ENCODE peak calls at places on chromosomes 5 and 9, in seven cellular contexts. W is CD4-positive, alpha-beta memory T cell; U is endothelial cell of umbilical vein; L is esophagus squamous epithelium; R is K562; X is upper lobe of left lung; S is CD8-positive, alpha-beta T cell. G is an unnamed sample.

GRCh38 chr5:177314376-177315342 is 3.0 kb upstream of the MXD3 start:
- DNase-seq in X (no peak), R (no peak), L (no peak), U (no peak), W (no peak), S (no peak), G (peak; percentile 50)

GRCh38 chr9:131827821-131828369 is 88.0 kb upstream of the RAPGEF1 start:
- DNase-seq in S (no peak), L (no peak), U (no peak), W (no peak), R (no peak), X (no peak), G (no peak)

GRCh38 chr9:71895122-71895521 is 15.9 kb downstream of the ABHD17B start:
- DNase-seq in S (no peak), L (no peak), R (no peak), W (no peak), X (no peak), U (no peak), G (no peak)

GRCh38 chr5:56640763-56641406 is 174.5 kb upstream of the MAP3K1 start:
- DNase-seq in L (no peak), W (no peak), U (no peak), X (peak; percentile 54), S (no peak), R (no peak), G (no peak)

GRCh38 chr9:35000535-35001284 is 11.2 kb downstream of the DNAJB5 start:
- DNase-seq in W (no peak), X (no peak), S (no peak), U (no peak), L (no peak), R (peak; percentile 29), G (no peak)

GRCh38 chr9:35114921-35115341 is 731 bp downstream of the ATOSB start:
- DNase-seq in X (peak; percentile 83), U (peak; percentile 47), W (peak; percentile 34), L (no peak), S (no peak), R (no peak), G (peak; percentile 54)

GRCh38 chr9:119986205-119986604 is 593.8 kb downstream of the CDK5RAP2 start:
- DNase-seq in X (no peak), S (no peak), L (no peak), R (no peak), U (no peak), W (no peak), G (no peak)

GRCh38 chr5:111656580-111656979 is 100.4 kb downstream of the NREP start:
- DNase-seq in L (no peak), R (no peak), U (no peak), W (no peak), S (no peak), X (no peak), G (no peak)

GRCh38 chr5:62431735-62432617 is 19.4 kb downstream of the IPO11 start:
- DNase-seq in U (no peak), X (peak; percentile 46), W (no peak), S (no peak), R (no peak), L (no peak), G (peak; percentile 50)

GRCh38 chr5:67246108-67246507 is 49.5 kb upstream of the CD180 start:
- DNase-seq in R (peak; percentile 25), X (no peak), S (peak; percentile 39), W (peak; percentile 60), U (peak; percentile 77), L (no peak), G (peak; percentile 32)

GRCh38 chr5:84603557-84604185 is 219.0 kb upstream of the EDIL3 start:
- DNase-seq in S (no peak), R (no peak), L (no peak), X (no peak), U (no peak), W (no peak), G (no peak)

GRCh38 chr9:77910216-77910615 is 121.4 kb downstream of the GNAQ start:
- DNase-seq in L (no peak), U (peak; percentile 88), X (no peak), W (no peak), S (no peak), R (no peak), G (no peak)

GRCh38 chr9:107258919-107259318 is 24.2 kb upstream of the RAD23B start:
- DNase-seq in X (no peak), R (no peak), W (no peak), U (no peak), L (no peak), S (no peak), G (no peak)

GRCh38 chr5:128681096-128681495 is 143.1 kb upstream of the FBN2 start:
- DNase-seq in W (no peak), R (no peak), X (no peak), S (no peak), U (no peak), L (no peak), G (no peak)

GRCh38 chr9:76394023-76394895 is at the start of gene RFK:
- DNase-seq in L (peak; percentile 59), W (peak; percentile 91), S (peak; percentile 95), R (peak; percentile 86), X (peak; percentile 89), U (peak; percentile 95), G (peak; percentile 94)

GRCh38 chr9:2406252-2406651 is 215.3 kb upstream of the VLDLR start:
- DNase-seq in X (no peak), L (no peak), U (no peak), S (no peak), R (no peak), W (no peak), G (no peak)

GRCh38 chr5:152649609-152650008 is 244.5 kb upstream of the NMUR2 start:
- DNase-seq in S (no peak), R (no peak), L (no peak), X (no peak), W (no peak), U (no peak), G (no peak)

GRCh38 chr5:105680858-105681257 is 1989.9 kb downstream of the EFNA5 start:
- DNase-seq in U (no peak), R (no peak), W (no peak), L (no peak), S (no peak), X (no peak), G (no peak)

GRCh38 chr5:157491471-157491870 is 31.5 kb downstream of the NIPAL4 start:
- DNase-seq in L (no peak), S (no peak), W (no peak), R (no peak), U (no peak), X (no peak), G (no peak)

GRCh38 chr5:150613991-150614650 is 26.3 kb upstream of the SYNPO start:
- DNase-seq in U (no peak), R (peak; percentile 31), X (no peak), S (no peak), L (no peak), W (no peak), G (peak; percentile 72)

GRCh38 chr9:113484258-113484730 is 20.8 kb downstream of the RGS3 start:
- DNase-seq in R (no peak), L (no peak), W (no peak), U (peak; percentile 99), S (no peak), X (no peak), G (peak; percentile 96)

GRCh38 chr5:79109527-79110492 is 1.8 kb upstream of the BHMT start:
- DNase-seq in R (peak; percentile 52), U (no peak), L (no peak), S (peak; percentile 31), W (peak; percentile 23), X (no peak), G (peak; percentile 34)

GRCh38 chr9:94156549-94157407 is 72.5 kb downstream of the PTPDC1 start:
- DNase-seq in L (no peak), S (no peak), W (no peak), R (peak; percentile 25), U (peak; percentile 83), X (peak; percentile 86), G (peak; percentile 83)

GRCh38 chr5:18792145-18792544 is 1157.9 kb downstream of the TAF11L14 start:
- DNase-seq in L (no peak), W (no peak), U (peak; percentile 1), R (no peak), S (no peak), X (no peak), G (no peak)

GRCh38 chr5:152374711-152375275 is 30.3 kb downstream of the NMUR2 start:
- DNase-seq in U (no peak), S (no peak), R (no peak), W (no peak), X (no peak), L (no peak), G (no peak)

DNA sequence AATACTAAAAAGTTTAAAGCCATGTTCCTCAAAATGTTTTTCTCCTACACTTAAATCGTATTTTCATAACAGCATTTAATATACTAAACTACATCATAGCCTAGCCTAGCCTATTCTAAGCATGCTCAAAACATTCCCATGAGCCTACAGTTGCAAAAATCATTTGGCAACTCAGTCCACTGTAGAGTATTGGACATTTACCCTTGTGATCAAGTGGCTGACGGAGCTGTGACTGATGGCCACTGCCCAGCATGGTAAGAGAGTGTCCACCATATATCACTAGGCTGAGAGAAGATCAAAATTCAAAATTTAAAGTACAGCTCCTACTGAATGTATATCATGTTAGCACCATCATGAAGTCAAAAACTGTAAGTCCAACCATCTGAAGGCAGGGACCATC is 30.9 kb downstream of the SEMA5A start:
- DNase-seq in U (no peak), X (no peak), S (no peak), W (no peak), L (no peak), R (no peak), G (no peak)
- H3K4me3 ChIP-seq in U (no peak overlapping the region), X (no peak overlapping the region), S (no peak overlapping the region), W (no peak overlapping the region), L (no peak overlapping the region), R (no peak overlapping the region), G (no peak overlapping the region)

DNA sequence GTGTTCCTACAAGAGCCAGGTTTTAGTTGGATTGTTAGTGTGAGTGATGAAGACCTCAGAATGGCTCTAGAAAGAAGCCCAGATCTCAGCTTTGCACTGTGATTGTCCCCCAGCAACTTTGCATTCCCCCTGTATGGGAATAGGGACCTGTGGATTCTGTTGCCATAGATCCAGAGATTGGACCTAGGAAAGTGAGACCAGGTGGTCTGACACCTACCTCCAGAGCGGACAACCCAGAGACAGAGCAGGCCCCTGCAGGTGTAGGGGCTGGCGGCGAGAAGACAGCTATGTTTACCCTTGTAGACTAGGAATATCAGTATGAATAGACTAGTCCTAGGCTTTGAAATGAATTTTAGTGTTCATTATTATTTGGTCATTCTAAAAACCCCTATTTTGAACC is 53.6 kb downstream of the IRF1 start:
- DNase-seq in L (no peak), W (no peak), X (no peak), U (no peak), R (no peak), S (no peak), G (no peak)
- H3K4me1 ChIP-seq in L (peaks cover 18% of the 10 kb centered on the region), W (peaks cover 99% of the 10 kb centered on the region), X (peaks cover 64% of the 10 kb centered on the region), U (peaks cover 4% of the 10 kb centered on the region), R (peaks cover 18% of the 10 kb centered on the region), S (peaks cover 88% of the 10 kb centered on the region), G (peaks cover 34% of the 10 kb centered on the region)

DNA sequence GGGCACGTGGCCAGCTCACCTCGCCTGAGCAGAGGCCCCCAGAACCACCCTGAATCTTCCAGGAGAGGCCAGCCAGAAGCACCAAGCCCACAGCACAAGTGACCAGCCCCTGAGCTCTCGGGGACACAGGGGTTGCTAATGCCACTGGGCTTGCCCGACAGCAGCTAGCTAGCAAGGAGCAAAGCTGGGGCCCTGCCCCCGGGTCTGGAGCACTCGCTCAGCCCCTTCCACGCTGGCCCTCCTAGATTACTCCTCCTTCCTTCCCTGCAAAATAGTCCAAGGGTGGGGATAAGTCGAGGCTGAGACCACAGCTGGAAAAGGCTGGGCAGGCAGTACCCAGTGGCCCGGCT is 74.0 kb downstream of the ADAMTS2 start:
- DNase-seq in L (no peak), W (no peak), U (no peak), X (no peak), R (no peak), S (no peak), G (no peak)
- H3K4me3 ChIP-seq in L (no peak overlapping the region), W (no peak overlapping the region), U (no peak overlapping the region), X (no peak overlapping the region), R (no peak overlapping the region), S (no peak overlapping the region), G (no peak overlapping the region)

GRCh38 chr9:136714096-136714875 is 1.9 kb downstream of the DIPK1B start:
- DNase-seq in R (no peak), L (no peak), X (no peak), W (no peak), U (peak; percentile 96), S (no peak), G (no peak)
- H3K4me1 ChIP-seq in R (peaks cover 70% of the 10 kb centered on the region), L (peaks cover 14% of the 10 kb centered on the region), X (peaks cover 40% of the 10 kb centered on the region), W (peaks cover 5% of the 10 kb centered on the region), U (peaks cover 37% of the 10 kb centered on the region), S (peaks cover 15% of the 10 kb centered on the region), G (peaks cover 20% of the 10 kb centered on the region)